ENCODE peak calls at places on chromosomes 5 and 9, in six cellular contexts. I, P, K, R, G and Z are unnamed samples.

GRCh38 chr5:140785905-140786686 is at the start of gene PCDHA1:
- DNase-seq in I (no peak), P (no peak), K (no peak), R (no peak), G (no peak), Z (no peak)

GRCh38 chr9:113748135-113748534 is 128.0 kb upstream of the ZNF618 start:
- DNase-seq in I (no peak), P (no peak), K (no peak), R (no peak), G (no peak), Z (no peak)

GRCh38 chr5:91419571-91420537 is 36.7 kb upstream of the ARRDC3 start:
- DNase-seq in I (peak), P (peak), K (no peak), R (peak), G (peak), Z (peak)

GRCh38 chr5:80414113-80414512 is 6.2 kb downstream of the ZFYVE16 start:
- DNase-seq in I (no peak), P (no peak), K (peak), R (peak), G (no peak), Z (no peak)

GRCh38 chr5:71703941-71704340 is 15.1 kb upstream of the CARTPT start:
- DNase-seq in I (peak), P (no peak), K (no peak), R (no peak), G (no peak), Z (no peak)

GRCh38 chr5:132753135-132753987 is 6.1 kb downstream of the CCNI2 start:
- DNase-seq in I (no peak), P (no peak), K (peak), R (no peak), G (no peak), Z (no peak)

GRCh38 chr5:10875201-10875768 is 114.3 kb upstream of the DAP start:
- DNase-seq in I (no peak), P (peak), K (no peak), R (no peak), G (peak), Z (no peak)

GRCh38 chr5:115545065-115545882 is 699 bp upstream of the FEM1C start:
- DNase-seq in I (no peak), P (no peak), K (no peak), R (no peak), G (no peak), Z (no peak)

GRCh38 chr5:49953-50544 is 41.9 kb upstream of the PLEKHG4B start:
- DNase-seq in I (no peak), P (no peak), K (no peak), R (no peak), G (no peak), Z (no peak)

GRCh38 chr9:132114102-132114707 is 34.5 kb upstream of the MED27 start:
- DNase-seq in I (peak), P (peak), K (peak), R (peak), G (peak), Z (peak)

GRCh38 chr5:148720257-148720656 is 65.9 kb upstream of the HTR4 start:
- DNase-seq in I (no peak), P (no peak), K (no peak), R (no peak), G (no peak), Z (no peak)

GRCh38 chr5:125552486-125552885 is 806.0 kb upstream of the ZNF608 start:
- DNase-seq in I (no peak), P (no peak), K (no peak), R (no peak), G (peak), Z (no peak)

GRCh38 chr5:98463222-98463621 is 310.2 kb upstream of the RGMB start:
- DNase-seq in I (no peak), P (no peak), K (no peak), R (no peak), G (no peak), Z (no peak)

GRCh38 chr9:116798521-116798920 is 111.4 kb downstream of the TRIM32 start:
- DNase-seq in I (no peak), P (no peak), K (no peak), R (no peak), G (no peak), Z (no peak)

GRCh38 chr5:53425598-53426516 is 54.6 kb upstream of the FST start:
- DNase-seq in I (peak), P (peak), K (no peak), R (no peak), G (peak), Z (no peak)

GRCh38 chr9:128689820-128690683 is 1.0 kb downstream of the SET start:
- DNase-seq in I (peak), P (no peak), K (peak), R (peak), G (peak), Z (no peak)

GRCh38 chr5:67156976-67157583 is 39.5 kb downstream of the CD180 start:
- DNase-seq in I (no peak), P (peak), K (no peak), R (peak), G (peak), Z (no peak)

GRCh38 chr5:685262-686171 is 7.6 kb downstream of the TPPP start:
- DNase-seq in I (no peak), P (no peak), K (peak), R (no peak), G (no peak), Z (no peak)

GRCh38 chr5:150619359-150620230 is 20.9 kb upstream of the SYNPO start:
- DNase-seq in I (no peak), P (no peak), K (peak), R (no peak), G (peak), Z (no peak)

GRCh38 chr9:5920860-5921328 is 30.2 kb downstream of the MLANA start:
- DNase-seq in I (no peak), P (no peak), K (peak), R (no peak), G (peak), Z (no peak)

GRCh38 chr5:10793785-10794184 is 32.8 kb upstream of the DAP start:
- DNase-seq in I (no peak), P (no peak), K (peak), R (no peak), G (no peak), Z (no peak)

GRCh38 chr9:128456613-128457061 is 831 bp downstream of the ODF2 start:
- DNase-seq in I (peak), P (peak), K (peak), R (peak), G (peak), Z (no peak)

GRCh38 chr5:116482394-116482793 is 92.2 kb downstream of the SEMA6A start:
- DNase-seq in I (no peak), P (peak), K (no peak), R (peak), G (peak), Z (no peak)

GRCh38 chr5:55680353-55680752 is 31.8 kb downstream of the SLC38A9 start:
- DNase-seq in I (no peak), P (no peak), K (no peak), R (no peak), G (peak), Z (no peak)

GRCh38 chr5:16855475-16855874 is 80.6 kb downstream of the MYO10 start:
- DNase-seq in I (peak), P (peak), K (no peak), R (no peak), G (peak), Z (no peak)

GRCh38 chr5:65126670-65127069 is 355.1 kb downstream of the ADAMTS6 start:
- DNase-seq in I (no peak), P (no peak), K (peak), R (no peak), G (no peak), Z (no peak)

GRCh38 chr5:100004969-100005368 is 530.2 kb upstream of the FAM174A start:
- DNase-seq in I (no peak), P (peak), K (no peak), R (no peak), G (no peak), Z (no peak)

GRCh38 chr9:134802201-134802795 is 78.3 kb upstream of the FCN2 start:
- DNase-seq in I (no peak), P (peak), K (no peak), R (no peak), G (no peak), Z (no peak)

GRCh38 chr5:123585871-123586270 is 73.9 kb downstream of the CSNK1G3 start:
- DNase-seq in I (no peak), P (no peak), K (no peak), R (no peak), G (peak), Z (no peak)

GRCh38 chr9:3768698-3769458 is 243.1 kb upstream of the RFX3 start:
- DNase-seq in I (no peak), P (no peak), K (no peak), R (peak), G (no peak), Z (no peak)

GRCh38 chr9:81132796-81133195 is 556.6 kb downstream of the TLE1 start:
- DNase-seq in I (no peak), P (no peak), K (no peak), R (no peak), G (peak), Z (no peak)

GRCh38 chr9:116656977-116657376 is 30.1 kb upstream of the TRIM32 start:
- DNase-seq in I (no peak), P (no peak), K (no peak), R (no peak), G (peak), Z (no peak)

GRCh38 chr5:179223528-179223927 is 121.7 kb downstream of the ADAMTS2 start:
- DNase-seq in I (no peak), P (no peak), K (peak), R (no peak), G (no peak), Z (no peak)

GRCh38 chr9:19630762-19631161 is 158.1 kb downstream of the SLC24A2 start:
- DNase-seq in I (no peak), P (no peak), K (no peak), R (peak), G (no peak), Z (no peak)

GRCh38 chr5:132229236-132229635 is 1.6 kb upstream of the P4HA2 start:
- DNase-seq in I (no peak), P (no peak), K (no peak), R (no peak), G (no peak), Z (no peak)

GRCh38 chr9:16074962-16075361 is 522.1 kb downstream of the CCDC171 start:
- DNase-seq in I (no peak), P (peak), K (no peak), R (no peak), G (peak), Z (no peak)

GRCh38 chr5:3118321-3118720 is 366.8 kb upstream of the IRX2 start:
- DNase-seq in I (no peak), P (no peak), K (no peak), R (no peak), G (no peak), Z (no peak)

GRCh38 chr5:86917117-86917579 is 299.4 kb downstream of the COX7C start:
- DNase-seq in I (peak), P (peak), K (no peak), R (peak), G (peak), Z (no peak)

GRCh38 chr9:19232830-19233194 is 2.3 kb downstream of the DENND4C start:
- DNase-seq in I (no peak), P (peak), K (peak), R (no peak), G (peak), Z (no peak)

GRCh38 chr9:97518909-97519307 is 17.4 kb downstream of the TMOD1 start:
- DNase-seq in I (no peak), P (peak), K (peak), R (peak), G (peak), Z (no peak)

DNA sequence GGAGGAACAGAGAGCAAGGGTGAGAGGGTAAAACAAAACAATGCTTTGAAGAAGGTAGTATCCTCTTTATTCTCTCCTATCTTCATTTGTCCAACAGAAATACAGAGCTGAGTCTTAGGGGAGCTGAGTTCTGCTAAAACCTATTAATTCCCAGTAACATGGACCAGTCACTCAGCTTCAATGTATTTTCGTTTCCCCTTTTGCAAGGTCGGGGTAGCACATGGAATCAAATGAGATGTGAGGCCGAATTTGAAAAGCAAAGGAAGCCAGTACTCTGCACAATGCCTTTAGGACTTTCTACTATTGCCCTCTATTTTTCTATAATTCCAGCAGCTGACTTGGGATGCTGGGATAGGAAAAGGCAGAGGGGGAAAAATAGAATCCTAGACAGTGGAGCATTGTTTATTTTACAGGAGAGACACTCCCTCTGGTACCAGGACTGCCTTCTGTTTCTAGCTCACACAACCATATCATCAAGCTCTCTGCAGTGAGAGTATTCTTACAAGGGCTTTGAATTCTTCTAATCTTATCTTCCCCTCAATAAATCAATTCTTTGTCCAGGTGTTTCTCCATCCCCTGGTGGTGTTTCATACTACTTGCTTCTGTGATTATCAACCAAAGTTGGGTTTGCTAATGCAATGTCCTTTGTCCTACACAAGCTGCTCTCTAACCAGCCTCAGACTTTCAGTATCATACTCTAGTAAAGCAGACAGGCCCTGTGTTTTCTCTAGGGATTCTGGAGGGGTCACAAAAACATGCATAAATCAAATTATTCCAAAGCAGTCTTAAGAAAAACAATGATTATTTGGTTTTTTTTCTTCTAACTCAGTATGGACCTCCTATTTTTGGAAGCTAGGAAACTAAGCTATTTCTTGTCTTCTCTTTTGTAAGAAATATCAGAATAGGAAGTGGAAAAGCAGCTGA is 341.5 kb downstream of the OSTF1 start:
- DNase-seq in I (no peak), P (no peak), K (no peak), R (no peak), G (no peak), Z (no peak)
- H2AFZ ChIP-seq in I (no peak), P (no peak), K (no peak), R (no peak), G (no peak), Z (no peak)

GRCh38 chr9:124452841-124453585 is 2.8 kb downstream of the ADGRD2 start:
- DNase-seq in I (no peak), P (no peak), K (peak), R (no peak), G (no peak), Z (no peak)
- H3K4me3 ChIP-seq in I (peak), P (no peak), K (no peak), R (no peak), G (no peak), Z (peak)

DNA sequence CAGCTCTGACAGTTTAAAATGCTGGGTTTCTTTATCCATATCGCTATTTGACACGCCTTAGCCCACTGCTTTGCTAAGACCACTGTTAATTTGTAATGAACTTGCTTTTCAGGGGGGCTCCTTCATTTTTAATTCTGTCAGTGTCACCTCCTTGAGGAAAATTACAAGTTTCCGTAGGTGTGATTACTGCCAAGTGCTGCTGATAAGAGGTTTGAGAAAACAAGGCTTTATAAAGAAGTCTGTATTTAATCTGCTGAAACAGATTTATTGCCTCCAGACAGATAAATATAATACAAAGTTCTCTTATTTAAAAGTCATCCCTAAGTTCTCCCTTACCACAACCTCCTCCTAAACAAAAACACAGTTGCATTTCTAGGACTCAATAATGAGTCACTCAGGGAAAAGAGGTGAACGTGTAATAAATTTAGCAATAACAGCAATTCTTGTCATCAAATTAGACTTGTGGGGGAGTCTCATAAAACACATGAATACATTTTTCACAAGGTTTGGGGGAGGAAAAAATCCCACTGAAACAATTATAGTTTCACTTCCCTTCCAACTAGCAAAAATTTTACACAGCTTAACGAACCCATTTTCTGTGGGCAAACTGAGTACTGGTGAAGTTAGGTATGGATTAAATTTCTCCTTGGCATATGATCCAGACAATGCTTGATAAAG is 72.8 kb downstream of the MAPKAP1 start:
- DNase-seq in I (no peak), P (peak), K (no peak), R (peak), G (peak), Z (no peak)
- H3K4me2 ChIP-seq in I (no peak), P (peak), K (no peak), R (no peak), G (no peak), Z (peak)

DNA sequence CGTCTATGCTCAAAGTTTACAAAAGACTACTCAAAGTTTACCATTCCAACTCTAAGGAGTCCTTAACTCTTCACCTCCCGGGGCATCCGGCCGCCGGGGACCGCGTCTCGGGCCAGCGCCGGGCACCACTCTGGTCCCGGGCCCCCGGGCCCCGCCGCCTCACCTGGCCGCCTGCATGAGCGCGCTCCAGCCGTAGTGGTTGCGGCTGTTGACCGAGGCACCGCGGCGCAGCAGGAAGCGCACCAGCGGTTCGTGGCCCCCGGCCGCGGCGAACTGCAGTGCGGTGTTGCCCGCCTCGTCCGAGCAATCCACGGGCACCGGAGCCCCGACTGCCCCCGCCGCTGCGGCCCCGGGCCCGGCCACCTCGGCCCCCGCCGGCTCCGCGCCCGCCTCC is 388 bp downstream of the ANKS6 start:
- DNase-seq in I (no peak), P (no peak), K (peak), R (peak), G (no peak), Z (no peak)
- H2AFZ ChIP-seq in I (peak), P (peak), K (peak), R (peak), G (peak), Z (peak)